ENCODE peak calls at places on chromosomes 16 and 17, in eight cellular contexts. B, L, N, M, Z, H, G and K are unnamed samples. For H3K9me3, the result is how much of the 10 kb centered on the place peaks cover.

GRCh38 chr17:75059369-75060345 is 12.6 kb downstream of the KCTD2 start:
- DNase-seq in N (peak), B (no peak), Z (no peak), G (no peak), M (no peak), L (no peak), H (no peak), K (no peak)

GRCh38 chr16:84985079-84986065 is 26.0 kb downstream of the ZDHHC7 start:
- DNase-seq in N (no peak), B (no peak), L (no peak), Z (no peak), M (no peak), G (no peak), H (no peak), K (no peak)

GRCh38 chr17:72665841-72666518 is 426.5 kb downstream of the SLC39A11 start:
- DNase-seq in H (no peak), L (no peak), M (no peak), G (no peak), Z (no peak), B (no peak), N (no peak), K (no peak)

GRCh38 chr17:35523296-35523695 is 14.2 kb downstream of the SLFN12L start:
- DNase-seq in H (no peak), M (no peak), Z (no peak), L (no peak), N (no peak), G (no peak), B (no peak), K (no peak)

GRCh38 chr16:15054357-15055140 is 1.3 kb downstream of the NTAN1 start:
- DNase-seq in N (no peak), B (no peak), L (no peak), Z (no peak), H (no peak), G (peak), M (no peak), K (no peak)

GRCh38 chr17:67256075-67256732 is 11.2 kb upstream of the HELZ start:
- DNase-seq in N (no peak), Z (no peak), G (no peak), M (no peak), H (no peak), B (no peak), L (no peak), K (no peak)

GRCh38 chr16:82756283-82756599 is 129.5 kb downstream of the CDH13 start:
- DNase-seq in Z (no peak), G (no peak), M (no peak), L (no peak), B (no peak), N (no peak), H (no peak), K (no peak)

GRCh38 chr17:39553326-39553945 is 54.3 kb downstream of the NEUROD2 start:
- DNase-seq in Z (no peak), M (no peak), B (no peak), H (no peak), G (no peak), L (no peak), N (no peak), K (no peak)

GRCh38 chr16:67923414-67924127 is 8.1 kb downstream of the CTRL start:
- DNase-seq in H (no peak), M (no peak), N (no peak), Z (no peak), G (no peak), B (no peak), L (peak), K (no peak)

GRCh38 chr16:64654137-64654652 is 467.7 kb downstream of the CDH11 start:
- DNase-seq in L (no peak), G (no peak), M (no peak), B (no peak), Z (no peak), H (no peak), N (no peak), K (no peak)

GRCh38 chr17:76147211-76148014 is 6.4 kb upstream of the FOXJ1 start:
- DNase-seq in L (no peak), N (no peak), M (no peak), B (no peak), Z (peak), G (no peak), H (no peak), K (no peak)

GRCh38 chr16:53305743-53306142 is 128.5 kb upstream of the RBL2 start:
- DNase-seq in L (no peak), N (no peak), M (no peak), Z (no peak), H (no peak), G (no peak), B (no peak), K (no peak)

GRCh38 chr17:1957037-1957436 is 68.1 kb downstream of the RTN4RL1 start:
- DNase-seq in L (peak), B (no peak), M (no peak), H (no peak), Z (no peak), N (no peak), G (no peak), K (no peak)

GRCh38 chr17:31327534-31328526 is 6.4 kb upstream of the EVI2A start:
- DNase-seq in M (no peak), N (no peak), G (no peak), H (no peak), B (no peak), Z (no peak), L (no peak), K (no peak)

GRCh38 chr17:74429604-74430384 is 2.1 kb upstream of the GPRC5C start:
- DNase-seq in Z (peak), B (peak), H (no peak), N (no peak), L (peak), M (no peak), G (peak), K (no peak)

GRCh38 chr16:56628486-56629035 is 3.0 kb downstream of the MT1E start:
- DNase-seq in N (no peak), G (no peak), B (no peak), L (peak), M (no peak), Z (no peak), H (no peak), K (no peak)

GRCh38 chr16:1913327-1914083 is 4.7 kb downstream of the HS3ST6 start:
- DNase-seq in L (peak), H (no peak), G (peak), Z (peak), B (peak), M (no peak), N (no peak), K (no peak)

GRCh38 chr17:63479495-63480184 is 2.8 kb downstream of the ACE start:
- DNase-seq in H (no peak), M (no peak), Z (no peak), L (no peak), G (no peak), B (no peak), N (no peak), K (no peak)

GRCh38 chr17:34974179-34974578 is 6.1 kb upstream of the LIG3 start:
- DNase-seq in N (no peak), H (no peak), G (no peak), L (no peak), Z (no peak), M (no peak), B (no peak), K (no peak)

GRCh38 chr17:76678330-76678729 is 32.4 kb downstream of the MXRA7 start:
- DNase-seq in L (no peak), Z (no peak), H (no peak), B (no peak), M (no peak), N (no peak), G (no peak), K (no peak)

GRCh38 chr16:72894291-72895151 is 153.4 kb downstream of the ZFHX3 start:
- DNase-seq in M (no peak), B (no peak), H (no peak), N (no peak), G (no peak), Z (no peak), L (no peak), K (no peak)

GRCh38 chr17:70938311-70938710 is 769.0 kb downstream of the KCNJ2 start:
- DNase-seq in M (no peak), Z (no peak), L (no peak), G (no peak), N (no peak), H (no peak), B (no peak), K (no peak)

GRCh38 chr16:84081446-84081989 is 35.2 kb downstream of the MBTPS1 start:
- DNase-seq in B (no peak), L (no peak), M (no peak), N (no peak), G (no peak), Z (no peak), H (no peak), K (no peak)

GRCh38 chr17:75240394-75241142 is 20.8 kb downstream of the GGA3 start:
- DNase-seq in M (peak), B (no peak), Z (no peak), H (peak), N (no peak), G (no peak), L (no peak), K (no peak)

GRCh38 chr16:70512456-70512855 is 10.9 kb downstream of the COG4 start:
- DNase-seq in L (no peak), Z (no peak), H (no peak), M (no peak), G (no peak), N (no peak), B (no peak), K (no peak)

DNA sequence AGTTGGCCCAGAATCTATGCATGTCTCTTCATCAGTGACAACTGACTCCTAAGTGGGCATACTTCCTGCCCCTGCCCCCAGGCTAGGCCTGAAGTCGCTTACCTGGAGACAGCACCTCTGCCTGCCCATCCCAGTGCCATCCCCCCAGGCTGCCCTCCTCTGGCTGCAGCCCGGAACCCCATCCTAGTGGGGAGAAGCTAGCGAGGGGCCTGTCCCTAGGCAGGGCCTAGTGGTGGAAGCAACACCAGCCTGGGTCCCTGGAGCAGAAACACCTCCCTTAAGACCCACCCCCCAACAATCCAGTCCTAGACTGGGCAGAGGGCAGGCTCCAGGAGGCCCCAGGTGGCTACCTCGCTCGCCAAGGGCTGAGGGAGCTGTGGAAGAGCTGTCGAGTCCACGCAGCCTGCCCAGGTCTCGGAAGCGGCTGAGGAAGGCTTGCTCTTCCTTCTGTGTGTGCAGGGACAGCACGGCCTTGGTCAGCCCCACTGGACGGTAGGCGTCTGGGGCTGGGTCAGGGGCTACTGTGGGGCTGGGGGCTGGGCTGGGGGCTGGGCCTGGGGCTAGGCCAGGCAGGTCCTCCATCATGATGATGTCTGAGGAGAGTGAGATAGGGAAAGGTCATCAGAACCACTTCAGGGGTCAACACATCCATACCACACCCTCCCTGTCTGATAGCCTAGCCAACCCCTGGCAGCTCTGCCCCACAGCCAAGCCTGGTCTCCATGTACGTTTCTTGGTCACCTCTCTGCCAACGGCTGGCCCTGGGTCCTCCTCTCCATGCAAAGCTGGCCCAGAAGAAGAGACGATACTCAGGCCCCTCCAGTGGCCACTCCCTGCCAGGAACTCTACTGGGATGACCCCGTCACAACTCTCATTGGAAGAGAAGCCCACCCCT is 7.6 kb downstream of the PER1 start:
- DNase-seq in H (no peak), N (no peak), Z (peak), L (no peak), G (peak), B (no peak), M (no peak), K (no peak)
- H3K9me3 ChIP-seq in H (under half), N (under half), Z (under half), L (under half), G (under half), B (under half), M (under half), K (under half)

GRCh38 chr16:3292604-3293003 is 9.3 kb downstream of the ZNF263 start:
- DNase-seq in N (no peak), L (no peak), G (no peak), M (no peak), Z (no peak), B (no peak), H (no peak), K (no peak)
- H3K9me3 ChIP-seq in N (half or more), L (under half), G (half or more), M (under half), Z (half or more), B (half or more), H (half or more), K (under half)

GRCh38 chr16:35198223-35199199 is 1739.1 kb downstream of the TP53TG3F start:
- DNase-seq in G (peak), M (no peak), H (no peak), B (no peak), L (no peak), Z (peak), N (no peak), K (no peak)

GRCh38 chr16:35203636-35204035 is 1744.2 kb downstream of the TP53TG3F start:
- DNase-seq in B (no peak), N (no peak), Z (no peak), H (no peak), G (no peak), M (no peak), L (no peak), K (no peak)

GRCh38 chr16:35197656-35198055 is 1738.2 kb downstream of the TP53TG3F start:
- DNase-seq in N (no peak), L (no peak), G (no peak), H (no peak), M (no peak), Z (no peak), B (no peak), K (no peak)

GRCh38 chr16:35200662-35201061 is 1741.2 kb downstream of the TP53TG3F start:
- DNase-seq in G (no peak), M (no peak), H (no peak), N (no peak), B (no peak), Z (no peak), L (no peak), K (no peak)

DNA sequence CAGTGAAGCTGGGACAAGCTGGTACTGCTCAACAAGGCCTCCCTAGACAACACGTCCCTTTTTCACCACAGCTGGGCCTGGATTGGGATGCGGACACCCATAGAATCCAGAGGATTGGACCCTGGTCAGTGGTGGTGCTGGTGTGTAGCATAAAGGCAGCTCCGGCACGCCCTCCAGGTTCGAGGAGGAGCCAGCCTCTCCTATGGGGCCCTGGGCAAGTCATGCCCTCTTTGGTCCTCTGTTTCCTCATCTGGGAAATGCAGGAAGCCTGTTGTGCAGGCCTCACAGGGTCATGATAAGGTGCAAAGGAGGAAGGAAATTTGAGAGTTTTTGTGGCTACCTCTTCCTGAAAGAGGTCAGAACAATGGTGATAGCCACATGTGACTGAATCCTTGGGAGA is 1741.7 kb downstream of the TP53TG3F start:
- DNase-seq in Z (no peak), L (no peak), B (no peak), M (no peak), H (no peak), G (no peak), N (no peak), K (no peak)
- H3K9me3 ChIP-seq in Z (under half), L (under half), B (under half), M (under half), H (half or more), G (under half), N (under half), K (under half)

GRCh38 chr17:427891-428290 is 75.3 kb upstream of the RPH3AL start:
- DNase-seq in H (no peak), Z (no peak), M (no peak), B (no peak), G (no peak), L (no peak), N (no peak), K (no peak)

GRCh38 chr17:428414-428813 is 75.8 kb upstream of the RPH3AL start:
- DNase-seq in G (no peak), H (no peak), B (no peak), N (no peak), M (no peak), Z (no peak), L (no peak), K (no peak)

GRCh38 chr17:429589-429988 is 77.0 kb upstream of the RPH3AL start:
- DNase-seq in Z (no peak), N (no peak), H (no peak), B (no peak), G (no peak), M (no peak), L (no peak), K (no peak)

GRCh38 chr17:427327-427726 is 74.7 kb upstream of the RPH3AL start:
- DNase-seq in M (no peak), H (no peak), L (no peak), B (no peak), Z (no peak), G (no peak), N (no peak), K (no peak)

GRCh38 chr17:431494-431893 is 78.9 kb upstream of the RPH3AL start:
- DNase-seq in Z (no peak), G (no peak), B (no peak), N (no peak), M (no peak), L (no peak), H (no peak), K (no peak)
- H3K9me3 ChIP-seq in Z (under half), G (under half), B (under half), N (under half), M (under half), L (under half), H (under half), K (under half)

GRCh38 chr17:59558039-59558438 is 7.4 kb upstream of the DHX40 start:
- DNase-seq in G (no peak), N (no peak), H (no peak), Z (no peak), L (no peak), M (no peak), B (no peak), K (no peak)

GRCh38 chr17:59561042-59561441 is 4.4 kb upstream of the DHX40 start:
- DNase-seq in H (no peak), B (no peak), L (no peak), M (peak), G (no peak), N (no peak), Z (no peak), K (no peak)

GRCh38 chr17:59558953-59559352 is 6.5 kb upstream of the DHX40 start:
- DNase-seq in M (no peak), N (no peak), Z (no peak), L (no peak), B (no peak), G (no peak), H (no peak), K (no peak)
- H3K9me3 ChIP-seq in M (under half), N (under half), Z (under half), L (under half), B (under half), G (under half), H (under half), K (under half)

DNA sequence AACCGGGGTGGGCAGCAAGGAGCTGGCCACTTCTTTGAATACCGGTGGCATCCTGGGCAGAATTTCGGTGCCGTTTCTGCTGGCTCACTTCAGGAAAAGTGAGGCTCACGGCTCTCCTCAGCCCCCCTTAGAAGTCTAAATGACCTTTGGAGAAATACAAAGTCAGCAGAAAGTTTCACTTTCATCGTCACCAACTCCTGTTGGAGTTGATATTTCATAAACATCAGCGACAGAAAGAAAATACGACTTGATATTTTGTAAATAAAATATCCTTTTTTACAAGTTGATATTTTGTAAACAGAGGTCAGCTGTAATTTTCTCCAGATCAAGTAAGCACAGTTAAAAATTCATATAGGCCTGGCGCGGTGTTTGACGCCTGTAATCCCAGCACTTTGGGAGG is 781 bp downstream of the ZNF75A start:
- DNase-seq in B (no peak), Z (no peak), N (no peak), M (no peak), L (no peak), H (no peak), G (no peak), K (no peak)
- H3K9me3 ChIP-seq in B (half or more), Z (half or more), N (half or more), M (under half), L (under half), H (under half), G (half or more), K (under half)

GRCh38 chr16:856811-857210 is 56.3 kb upstream of the GNG13 start:
- DNase-seq in G (no peak), B (no peak), M (no peak), N (no peak), L (no peak), H (no peak), Z (peak), K (no peak)
- H3K9me3 ChIP-seq in G (under half), B (under half), M (under half), N (under half), L (under half), H (under half), Z (under half), K (under half)

GRCh38 chr17:22467720-22468119 is 775.4 kb downstream of the KCNJ18 start:
- DNase-seq in Z (no peak), N (no peak), B (no peak), H (no peak), G (no peak), M (no peak), L (no peak), K (no peak)
- H3K9me3 ChIP-seq in Z (under half), N (under half), B (under half), H (under half), G (under half), M (under half), L (under half), K (under half)

DNA sequence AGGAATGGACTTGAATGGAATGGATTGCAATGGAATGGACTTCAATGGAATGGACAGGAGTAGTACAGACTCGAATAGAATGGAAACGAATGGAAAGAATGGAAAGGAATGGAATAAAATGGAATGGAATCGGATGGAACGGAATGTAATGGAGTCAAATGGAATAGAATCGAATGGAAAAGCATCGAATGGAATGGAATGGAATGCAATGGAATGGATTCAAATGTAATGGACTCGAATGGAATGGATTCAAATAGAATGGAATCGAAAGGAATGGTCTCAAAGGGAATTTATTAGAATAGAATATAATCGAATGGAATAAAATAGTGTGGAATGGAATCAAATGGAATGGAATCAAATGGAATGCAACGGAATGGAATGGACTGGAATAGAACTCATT is 484.9 kb upstream of the WSB1 start:
- DNase-seq in L (no peak), G (no peak), B (no peak), Z (no peak), H (peak), N (no peak), M (no peak), K (no peak)
- H3K9me3 ChIP-seq in L (under half), G (under half), B (half or more), Z (half or more), H (under half), N (half or more), M (under half), K (under half)